ENCODE peak calls at places on chromosome 4, in four cellular contexts. D is lower leg skin, W is endothelial cell of umbilical vein, L is OCI-LY7. X is an unnamed sample.

GRCh38 chr4:27057053-27057452 is 196.4 kb downstream of the STIM2 start:
- DNase-seq in L (no peak), W (no peak), D (no peak), X (no peak)

GRCh38 chr4:164779811-164780216 is 25.9 kb downstream of the SMIM31 start:
- DNase-seq in L (peak; percentile 28), W (peak; percentile 26), D (no peak), X (peak; percentile 51)

GRCh38 chr4:152522245-152522644 is 13.6 kb downstream of the FBXW7 start:
- DNase-seq in W (no peak), D (no peak), L (no peak), X (no peak)

GRCh38 chr4:77465271-77465670 is 140.3 kb upstream of the CXCL13 start:
- DNase-seq in L (no peak), W (no peak), D (no peak), X (peak; percentile 19)

GRCh38 chr4:153151535-153152452 is 52.4 kb upstream of the TRIM2 start:
- DNase-seq in W (peak; percentile 13), D (no peak), L (no peak), X (peak; percentile 45)

GRCh38 chr4:15665738-15666365 is 10.7 kb upstream of the FBXL5 start:
- DNase-seq in W (peak; percentile 60), D (no peak), L (no peak), X (no peak)

GRCh38 chr4:186554890-186555827 is at the start of gene MTNR1A:
- DNase-seq in W (no peak), L (no peak), D (no peak), X (no peak)

GRCh38 chr4:106978046-106978774 is 57.9 kb downstream of the DKK2 start:
- DNase-seq in L (no peak), W (no peak), D (no peak), X (no peak)

GRCh38 chr4:73037057-73037456 is 32.5 kb downstream of the COX18 start:
- DNase-seq in L (peak; percentile 13), W (no peak), D (no peak), X (no peak)

GRCh38 chr4:56655627-56656345 is 25.3 kb downstream of the HOPX start:
- DNase-seq in W (peak; percentile 46), L (no peak), D (no peak), X (peak; percentile 36)

GRCh38 chr4:82718067-82718935 is 80.3 kb downstream of the SCD5 start:
- DNase-seq in L (no peak), W (no peak), D (peak; percentile 53), X (no peak)

GRCh38 chr4:146932111-146932510 is 13.6 kb downstream of the TTC29 start:
- DNase-seq in D (no peak), W (no peak), L (no peak), X (no peak)

GRCh38 chr4:122604146-122604545 is 16.7 kb downstream of the IL21 start:
- DNase-seq in L (no peak), W (no peak), D (no peak), X (no peak)

GRCh38 chr4:1956631-1957030 is 52.1 kb downstream of the NELFA start:
- DNase-seq in L (no peak), D (no peak), W (no peak), X (no peak)

GRCh38 chr4:3358660-3359059 is 65.8 kb downstream of the RGS12 start:
- DNase-seq in D (no peak), L (no peak), W (no peak), X (no peak)

GRCh38 chr4:170652571-170652970 is 562.8 kb upstream of the AADAT start:
- DNase-seq in W (no peak), L (no peak), D (no peak), X (no peak)

GRCh38 chr4:121696140-121696640 is 590 bp downstream of the ANXA5 start:
- DNase-seq in D (peak; percentile 75), W (peak; percentile 69), L (peak; percentile 39), X (peak; percentile 32)

GRCh38 chr4:3317656-3318211 is 24.9 kb downstream of the RGS12 start:
- DNase-seq in L (no peak), W (no peak), D (no peak), X (no peak)

GRCh38 chr4:177487977-177488376 is 45.7 kb upstream of the AGA start:
- DNase-seq in W (no peak), D (no peak), L (no peak), X (no peak)

GRCh38 chr4:95693594-95693993 is 144.8 kb upstream of the UNC5C start:
- DNase-seq in D (no peak), L (peak; percentile 4), W (peak; percentile 36), X (no peak)
- TF ChIP-seq CTCF in D (no peak), L (peak; percentile 41), W (peak; percentile 16), X (no peak)

GRCh38 chr4:6012200-6012599 is 6.0 kb downstream of the C4orf50 start:
- DNase-seq in L (no peak), D (no peak), W (no peak), X (no peak)

GRCh38 chr4:6013564-6013963 is 4.7 kb downstream of the C4orf50 start:
- DNase-seq in D (no peak), L (no peak), W (no peak), X (no peak)

GRCh38 chr4:6010789-6011188 is 7.4 kb downstream of the C4orf50 start:
- DNase-seq in D (no peak), W (no peak), L (no peak), X (no peak)

GRCh38 chr4:6011271-6011671 is 7.0 kb downstream of the C4orf50 start:
- DNase-seq in D (no peak), L (no peak), W (no peak), X (no peak)

GRCh38 chr4:6011686-6012085 is 6.5 kb downstream of the C4orf50 start:
- DNase-seq in L (no peak), W (no peak), D (no peak), X (no peak)
- TF ChIP-seq CTCF in L (no peak), W (no peak), D (no peak), X (no peak)

DNA sequence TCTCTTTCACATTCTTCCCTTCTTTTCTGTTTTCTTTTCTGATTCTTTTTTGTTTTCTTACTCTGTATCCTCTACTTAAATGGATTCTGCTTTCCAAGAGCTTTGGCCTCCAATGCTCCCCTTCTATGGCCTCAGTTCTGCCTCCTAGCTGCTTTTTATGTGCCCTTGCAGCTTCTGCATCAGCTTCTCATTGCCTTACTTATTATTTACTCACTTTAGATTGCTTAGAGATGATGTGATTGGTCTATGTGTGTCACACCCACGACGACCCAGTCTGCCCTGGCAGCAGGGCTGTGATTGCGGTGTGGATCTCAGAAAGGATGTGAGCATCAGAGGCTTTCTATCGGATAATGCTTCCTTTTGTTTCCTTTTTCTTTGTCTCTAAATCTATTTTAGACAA is 71.8 kb upstream of the SMARCA5 start:
- DNase-seq in D (no peak), W (no peak), L (no peak), X (no peak)
- TF ChIP-seq CTCF in D (no peak), W (no peak), L (peak; percentile 30), X (no peak)

DNA sequence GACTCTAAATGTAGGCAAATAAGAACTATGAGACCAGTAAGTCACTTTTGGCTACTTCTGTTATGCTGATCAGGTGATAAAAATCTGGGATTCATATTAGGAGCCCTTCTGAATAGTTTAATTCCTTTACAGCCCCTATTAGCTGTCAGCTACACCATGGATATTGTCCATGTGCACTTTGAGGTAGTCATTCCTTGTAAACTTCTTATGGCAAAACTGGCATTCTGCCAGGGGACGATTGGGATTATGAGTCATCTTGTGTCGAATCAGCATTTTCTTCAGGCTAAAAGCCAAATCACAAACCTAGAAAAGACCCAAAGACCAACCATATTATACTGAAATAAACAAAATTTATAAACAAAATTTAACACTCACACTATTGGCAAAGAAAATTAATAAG is 227.6 kb downstream of the PRDM5 start:
- DNase-seq in D (no peak), L (no peak), W (peak; percentile 68), X (no peak)
- TF ChIP-seq CTCF in D (no peak), L (no peak), W (no peak), X (no peak)

X was measured in GM10248.